ENCODE peak calls at places on chromosomes 4 and X, in six cellular contexts. C, H, S, R, N and B are unnamed samples. For H3K27me3 and H3K4me1, the result is how much of the 10 kb centered on the place peaks cover.

GRCh38 chr4:57074753-57075152 is 35.4 kb downstream of the IGFBP7 start:
- DNase-seq in N (no peak), R (peak), S (no peak), H (no peak), C (no peak), B (peak)

GRCh38 chrX:132214518-132214917 is 4.7 kb downstream of the RAP2C start:
- DNase-seq in N (no peak), H (no peak), C (no peak), S (no peak), R (no peak), B (no peak)

GRCh38 chr4:123405212-123405856 is 8.7 kb downstream of the SPRY1 start:
- DNase-seq in N (no peak), R (no peak), C (no peak), H (no peak), S (no peak), B (no peak)

GRCh38 chr4:72352746-72353145 is 216.3 kb downstream of the ADAMTS3 start:
- DNase-seq in H (no peak), S (no peak), R (no peak), N (no peak), C (no peak), B (no peak)

GRCh38 chr4:44186096-44186849 is 262.3 kb downstream of the KCTD8 start:
- DNase-seq in S (no peak), N (no peak), C (no peak), H (no peak), R (no peak), B (no peak)

GRCh38 chrX:53039239-53039638 is 9.3 kb upstream of the GPR173 start:
- DNase-seq in S (no peak), N (no peak), C (no peak), H (no peak), R (no peak), B (no peak)

GRCh38 chr4:11467931-11468330 is 39.2 kb upstream of the HS3ST1 start:
- DNase-seq in S (no peak), N (no peak), C (no peak), R (no peak), H (no peak), B (no peak)

GRCh38 chr4:61375316-61375715 is 175.2 kb downstream of the ADGRL3 start:
- DNase-seq in S (no peak), H (no peak), R (peak), N (no peak), C (no peak), B (peak)

GRCh38 chrX:24561121-24561520 is 86.0 kb downstream of the PCYT1B start:
- DNase-seq in H (no peak), C (no peak), R (no peak), S (no peak), N (peak), B (no peak)

GRCh38 chrX:55841962-55842752 is 124.6 kb downstream of the RRAGB start:
- DNase-seq in C (no peak), S (no peak), R (no peak), N (no peak), H (no peak), B (no peak)
- H3K27me3 ChIP-seq in C (under half), S (under half), R (under half), N (under half), H (under half), B (under half)

GRCh38 chr4:48268956-48269860 is at the start of gene TEC:
- DNase-seq in C (peak), S (no peak), R (peak), H (peak), N (peak), B (no peak)
- H3K27ac ChIP-seq in C (peak), S (peak), R (peak), H (peak), N (peak), B (no peak)

GRCh38 chr4:159158083-159158617 is 55.3 kb downstream of the RAPGEF2 start:
- DNase-seq in H (no peak), N (no peak), R (no peak), C (no peak), S (no peak), B (no peak)

GRCh38 chr4:159160242-159160641 is 57.4 kb downstream of the RAPGEF2 start:
- DNase-seq in H (no peak), R (no peak), S (no peak), N (no peak), C (no peak), B (no peak)

GRCh38 chr4:159162576-159162975 is 59.7 kb downstream of the RAPGEF2 start:
- DNase-seq in H (no peak), R (no peak), S (no peak), N (no peak), C (no peak), B (no peak)

GRCh38 chr4:159159611-159160010 is 56.7 kb downstream of the RAPGEF2 start:
- DNase-seq in H (no peak), S (no peak), C (no peak), N (no peak), R (no peak), B (no peak)

GRCh38 chr4:159158989-159159388 is 56.1 kb downstream of the RAPGEF2 start:
- DNase-seq in N (no peak), S (no peak), C (no peak), H (no peak), R (no peak), B (no peak)
- H3K4me1 ChIP-seq in N (under half), S (under half), C (under half), H (under half), R (under half), B (under half)

GRCh38 chrX:12153317-12153716 is 15.0 kb downstream of the FRMPD4 start:
- DNase-seq in R (no peak), S (no peak), C (no peak), H (no peak), N (no peak), B (no peak)
- H3K27me3 ChIP-seq in R (under half), S (under half), C (under half), H (under half), N (under half), B (under half)

GRCh38 chr4:38488891-38489861 is 174.8 kb upstream of the KLF3 start:
- DNase-seq in S (no peak), N (no peak), R (peak), C (no peak), H (no peak), B (no peak)
- H3K27ac ChIP-seq in S (peak), N (no peak), R (no peak), C (peak), H (no peak), B (no peak)

GRCh38 chrX:154325541-154325940 is 29.9 kb downstream of the TKTL1 start:
- DNase-seq in S (no peak), R (peak), H (no peak), N (no peak), C (no peak), B (no peak)
- H3K4me1 ChIP-seq in S (under half), R (under half), H (under half), N (under half), C (under half), B (under half)

DNA sequence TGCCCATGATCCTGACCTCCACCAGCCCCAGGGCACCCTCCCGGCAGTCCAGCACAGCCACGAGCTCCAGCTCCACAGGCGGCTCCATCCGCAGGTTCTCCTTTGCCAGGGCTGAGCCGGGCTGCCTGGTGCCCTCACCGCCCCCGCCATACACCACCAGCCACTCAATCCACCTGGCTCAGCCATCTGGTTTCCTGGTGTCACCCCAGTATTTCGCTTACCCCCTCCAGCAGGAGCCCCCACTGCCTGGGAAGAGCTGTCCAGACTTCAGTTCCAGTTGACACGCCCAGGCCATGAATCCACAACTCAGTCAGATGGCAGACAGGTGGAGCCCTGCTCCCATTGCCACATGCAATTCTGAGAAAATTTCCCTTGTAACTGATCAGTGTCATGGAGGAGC is 3.9 kb downstream of the SHISA3 start:
- DNase-seq in C (no peak), R (no peak), S (no peak), H (no peak), N (no peak), B (no peak)
- H3K27me3 ChIP-seq in C (half or more), R (under half), S (half or more), H (under half), N (under half), B (half or more)

GRCh38 chr4:76434901-76435688 is at the start of gene SHROOM3:
- DNase-seq in C (no peak), R (peak), H (no peak), N (no peak), S (no peak), B (peak)
- H3K27ac ChIP-seq in C (no peak), R (no peak), H (no peak), N (no peak), S (peak), B (no peak)

DNA sequence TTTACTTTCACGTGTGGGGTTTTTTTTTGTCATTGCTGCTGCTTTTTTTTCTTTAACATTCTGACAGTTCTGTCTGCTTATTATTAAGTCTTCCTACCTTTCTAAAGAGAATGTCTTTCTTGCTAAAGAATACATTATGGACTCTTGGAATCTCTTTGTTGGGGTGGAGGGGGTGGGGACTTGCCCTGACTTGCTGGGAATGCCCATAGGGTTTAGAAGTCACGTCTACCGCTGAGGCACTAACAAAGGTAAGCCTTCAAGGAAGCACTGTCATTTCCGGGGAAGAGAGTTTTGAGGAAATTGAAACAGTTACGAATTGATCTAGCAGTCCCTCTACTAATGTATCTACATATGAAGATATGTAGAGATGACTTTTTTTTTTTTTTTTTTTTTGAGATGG is 19.4 kb downstream of the CD99 start:
- DNase-seq in C (no peak), R (peak), S (no peak), N (no peak), H (peak), B (peak)
- H3K4me1 ChIP-seq in C (under half), R (under half), S (under half), N (under half), H (under half), B (under half)